ENCODE peak calls at places on chromosomes 7 and 10, in nine cellular contexts. L, C, D, R, B, P, U, J and F are unnamed samples.
A peak's percentile ranks its signal among the peaks of the same experiment; 100 is the strongest.

GRCh38 chr10:88076027-88076880 is 212.8 kb downstream of the PTEN start:
- DNase-seq in B (no peak), L (no peak), P (no peak), D (no peak), C (no peak), U (no peak), J (no peak), R (no peak), F (peak; percentile 20)

GRCh38 chr7:108093341-108093740 is 36.8 kb downstream of the LAMB4 start:
- DNase-seq in J (no peak), C (no peak), P (no peak), U (no peak), D (no peak), R (no peak), L (peak; percentile 42), B (no peak), F (no peak)

GRCh38 chr10:103281753-103282152 is 4.8 kb downstream of the INA start:
- DNase-seq in U (peak; percentile 38), L (peak; percentile 21), R (no peak), P (no peak), B (no peak), C (no peak), J (no peak), D (no peak), F (no peak)

GRCh38 chr7:142629588-142630260 is 119.5 kb upstream of the PRSS1 start:
- DNase-seq in J (peak; percentile 12), D (no peak), R (no peak), P (no peak), U (no peak), L (peak; percentile 70), B (no peak), C (peak; percentile 36), F (peak; percentile 68)

GRCh38 chr7:46210467-46210866 is 289.4 kb upstream of the IGFBP3 start:
- DNase-seq in B (no peak), P (no peak), U (no peak), L (peak; percentile 53), J (no peak), R (no peak), D (no peak), C (no peak), F (no peak)

GRCh38 chr10:110711382-110711781 is 67.2 kb downstream of the RBM20 start:
- DNase-seq in R (no peak), P (no peak), J (no peak), U (no peak), B (no peak), C (no peak), L (no peak), D (no peak), F (no peak)

GRCh38 chr10:96895662-96896424 is 63.7 kb downstream of the LCOR start:
- DNase-seq in L (no peak), J (no peak), R (no peak), B (no peak), C (no peak), U (no peak), D (no peak), P (no peak), F (no peak)

GRCh38 chr10:104332243-104333036 is 5.8 kb downstream of the ITPRIP start:
- DNase-seq in J (no peak), B (no peak), R (no peak), C (no peak), L (peak; percentile 45), D (no peak), P (peak; percentile 65), U (no peak), F (peak; percentile 30)

GRCh38 chr7:8131694-8132605 is 130.0 kb downstream of the ICA1 start:
- DNase-seq in B (no peak), J (no peak), U (no peak), C (no peak), P (no peak), D (no peak), R (peak; percentile 75), L (no peak), F (no peak)

GRCh38 chr10:75417522-75417927 is 13.9 kb upstream of the LRMDA start:
- DNase-seq in J (no peak), L (no peak), C (no peak), D (no peak), U (peak; percentile 11), P (no peak), R (no peak), B (no peak), F (no peak)

GRCh38 chr7:44581426-44581906 is 565 bp downstream of the TMED4 start:
- DNase-seq in B (no peak), P (no peak), R (no peak), L (no peak), C (peak; percentile 38), J (no peak), U (no peak), D (peak; percentile 41), F (no peak)

GRCh38 chr10:133162178-133162909 is 2.3 kb downstream of the KNDC1 start:
- DNase-seq in P (no peak), D (peak; percentile 17), R (no peak), U (peak; percentile 80), C (no peak), B (no peak), L (no peak), J (no peak), F (no peak)

GRCh38 chr10:24008164-24009066 is 200.5 kb upstream of the KIAA1217 start:
- DNase-seq in R (no peak), J (peak; percentile 21), U (no peak), L (peak; percentile 57), P (no peak), D (peak; percentile 73), B (no peak), C (no peak), F (peak; percentile 87)

GRCh38 chr10:45653454-45653853 is 19.1 kb downstream of the ZFAND4 start:
- DNase-seq in C (no peak), R (no peak), J (no peak), D (no peak), L (no peak), P (no peak), U (no peak), B (no peak), F (no peak)

GRCh38 chr7:75038508-75038907 is 35.1 kb downstream of the RCC1L start:
- DNase-seq in L (no peak), J (no peak), D (no peak), R (no peak), C (no peak), P (no peak), B (no peak), U (no peak), F (no peak)

GRCh38 chr10:101817542-101818118 is 614 bp downstream of the OGA start:
- DNase-seq in U (peak; percentile 94), C (peak; percentile 89), J (peak; percentile 85), B (peak; percentile 90), L (peak; percentile 98), D (peak; percentile 93), R (peak; percentile 46), P (peak; percentile 94), F (peak; percentile 96)

GRCh38 chr7:153472516-153472915 is 579.7 kb upstream of the DPP6 start:
- DNase-seq in B (no peak), U (no peak), D (no peak), L (no peak), J (no peak), R (no peak), C (no peak), P (no peak), F (no peak)

GRCh38 chr7:126780993-126781392 is 471.7 kb downstream of the GRM8 start:
- DNase-seq in P (no peak), D (no peak), J (no peak), L (no peak), B (no peak), U (no peak), C (no peak), R (peak; percentile 29), F (no peak)

GRCh38 chr7:112708236-112708635 is 82.0 kb downstream of the TMEM168 start:
- DNase-seq in L (no peak), P (no peak), D (no peak), J (no peak), R (no peak), U (no peak), B (no peak), C (no peak), F (no peak)
- TF ChIP-seq CTCF in L (peak; percentile 6), P (no peak), D (peak; percentile 2), J (peak; percentile 5), R (no peak), U (no peak), B (no peak), C (no peak), F (no peak)

DNA sequence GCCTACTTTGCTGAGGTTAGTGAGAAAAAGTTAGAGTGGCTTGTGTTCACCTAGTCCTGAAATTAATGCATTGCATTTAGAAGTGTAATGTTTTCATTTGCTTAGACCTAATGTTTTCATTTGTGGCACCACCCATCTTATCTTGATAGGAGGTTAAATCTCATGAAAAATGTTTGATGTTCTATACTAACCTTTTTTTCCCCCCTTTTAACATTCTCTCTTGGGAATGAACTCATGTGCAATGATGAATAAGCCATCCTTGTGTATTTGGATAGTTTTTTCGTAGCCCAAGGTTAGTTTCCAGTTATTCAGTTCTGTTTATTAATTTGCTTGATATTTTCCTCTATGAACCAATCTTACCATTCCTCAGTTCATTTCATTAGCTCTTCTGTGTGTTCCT is 2.8 kb downstream of the FHIP2A start:
- DNase-seq in L (peak; percentile 26), P (no peak), B (no peak), R (no peak), U (no peak), D (no peak), C (no peak), J (no peak), F (peak; percentile 12)
- H3K4me3 ChIP-seq in L (peak overlapping the region; percentile 25), P (peak overlapping the region; percentile 96), B (peak overlapping the region; percentile 41), R (no peak overlapping the region), U (peak overlapping the region; percentile 79), D (no peak overlapping the region), C (no peak overlapping the region), J (peak overlapping the region; percentile 4), F (no peak overlapping the region)

DNA sequence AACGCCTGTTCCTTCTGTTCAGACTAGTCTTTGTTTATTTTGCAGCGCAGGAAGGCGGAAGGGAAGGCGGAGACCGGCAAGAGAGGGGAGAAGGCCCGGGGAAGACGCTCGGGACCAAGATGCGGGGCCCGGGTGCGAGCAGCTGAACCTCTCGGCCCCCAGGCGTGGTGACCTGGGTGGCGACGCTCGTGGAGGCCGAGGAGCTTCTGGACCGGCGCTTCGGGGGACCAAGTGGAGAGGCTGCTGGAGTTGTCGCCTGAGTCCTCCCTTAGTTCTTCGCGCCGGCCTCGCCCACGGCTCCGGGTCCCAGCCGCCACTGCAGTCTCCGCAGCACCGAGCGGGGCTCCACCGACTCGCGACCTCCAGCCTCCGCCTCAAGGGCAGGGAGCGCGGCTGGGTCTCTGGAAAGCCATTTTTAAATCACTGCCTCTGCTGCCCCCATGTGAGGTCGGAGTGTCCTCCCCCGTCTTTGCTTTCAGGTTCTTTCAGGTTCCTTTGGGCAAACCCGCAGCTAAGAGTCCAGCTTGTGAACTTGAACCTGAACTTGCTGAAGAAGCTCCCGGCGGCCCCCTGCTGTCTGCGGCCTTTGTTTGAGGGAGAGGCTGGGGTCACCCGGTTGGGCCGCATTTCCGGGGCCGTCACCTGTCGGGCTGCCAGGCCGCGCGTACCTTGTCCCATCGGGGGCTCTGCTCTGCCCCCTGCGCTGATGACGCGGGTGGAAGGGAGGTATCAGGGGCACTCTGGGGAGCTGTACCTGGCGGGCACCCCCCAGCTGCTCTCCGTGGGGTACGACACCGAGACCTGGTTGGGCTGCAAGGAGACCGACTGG is 136.0 kb downstream of the KIF20B start:
- DNase-seq in J (no peak), D (no peak), C (no peak), B (no peak), L (peak; percentile 45), R (peak; percentile 61), P (no peak), U (peak; percentile 76), F (peak; percentile 24)
- TF ChIP-seq CTCF in J (no peak), D (no peak), C (no peak), B (no peak), L (peak; percentile 8), R (peak; percentile 6), P (no peak), U (no peak), F (no peak)

GRCh38 chr10:117237401-117237991 is 3.4 kb upstream of the SLC18A2 start:
- DNase-seq in J (no peak), C (no peak), L (no peak), U (no peak), D (no peak), P (no peak), B (no peak), R (no peak), F (no peak)
- H3K4me3 ChIP-seq in J (no peak overlapping the region), C (no peak overlapping the region), L (no peak overlapping the region), U (no peak overlapping the region), D (no peak overlapping the region), P (no peak overlapping the region), B (no peak overlapping the region), R (no peak overlapping the region), F (no peak overlapping the region)